ENCODE peak calls at places on chromosome X, in seven cellular contexts. One of them, this sample, is unnamed.
A peak's percentile ranks its signal among the peaks of the same experiment; 100 is the strongest.

GRCh38 chrX:149504226-149504914 is 736 bp downstream of the IDS start:
- DNase-seq in HCT116: no peak
- DNase-seq in NT2/D1: no peak
- DNase-seq in GM12878: no peak
- DNase-seq in K562: peak; percentile 65
- DNase-seq in H1: peak; percentile 49
- DNase-seq in HepG2: no peak
- DNase-seq in this sample: peak; percentile 67

GRCh38 chrX:38571058-38571457 is 9.7 kb downstream of the TSPAN7 start:
- DNase-seq in HCT116: no peak
- DNase-seq in NT2/D1: no peak
- DNase-seq in GM12878: no peak
- DNase-seq in K562: no peak
- DNase-seq in H1: no peak
- DNase-seq in HepG2: no peak
- DNase-seq in this sample: no peak

GRCh38 chrX:108224727-108225455 is 133.3 kb downstream of the ATG4A start:
- DNase-seq in HCT116: peak; percentile 10
- DNase-seq in NT2/D1: peak; percentile 42
- DNase-seq in GM12878: peak; percentile 16
- DNase-seq in K562: peak; percentile 43
- DNase-seq in H1: no peak
- DNase-seq in HepG2: peak; percentile 37
- DNase-seq in this sample: peak; percentile 19

GRCh38 chrX:112734250-112734649 is 54.5 kb upstream of the LHFPL1 start:
- DNase-seq in HCT116: no peak
- DNase-seq in NT2/D1: no peak
- DNase-seq in GM12878: no peak
- DNase-seq in K562: no peak
- DNase-seq in H1: no peak
- DNase-seq in HepG2: no peak
- DNase-seq in this sample: no peak

GRCh38 chrX:30572004-30572403 is 5.6 kb downstream of the TASL start:
- DNase-seq in HCT116: no peak
- DNase-seq in NT2/D1: no peak
- DNase-seq in GM12878: peak; percentile 51
- DNase-seq in K562: no peak
- DNase-seq in H1: no peak
- DNase-seq in HepG2: peak; percentile 18
- DNase-seq in this sample: no peak

GRCh38 chrX:105282077-105282476 is 61.6 kb upstream of the TEX13A start:
- DNase-seq in HCT116: no peak
- DNase-seq in NT2/D1: no peak
- DNase-seq in GM12878: no peak
- DNase-seq in K562: no peak
- DNase-seq in H1: no peak
- DNase-seq in HepG2: no peak
- DNase-seq in this sample: no peak

GRCh38 chrX:26581086-26581485 is 365.1 kb downstream of the MAGEB5 start:
- DNase-seq in HCT116: no peak
- DNase-seq in NT2/D1: no peak
- DNase-seq in GM12878: no peak
- DNase-seq in K562: no peak
- DNase-seq in H1: no peak
- DNase-seq in HepG2: no peak
- DNase-seq in this sample: no peak

GRCh38 chrX:10855845-10856244 is 235.5 kb upstream of the MID1 start:
- DNase-seq in HCT116: no peak
- DNase-seq in NT2/D1: no peak
- DNase-seq in GM12878: no peak
- DNase-seq in K562: no peak
- DNase-seq in H1: no peak
- DNase-seq in HepG2: no peak
- DNase-seq in this sample: no peak

GRCh38 chrX:55109304-55109703 is 20.5 kb downstream of the PAGE2 start:
- DNase-seq in HCT116: no peak
- DNase-seq in NT2/D1: no peak
- DNase-seq in GM12878: no peak
- DNase-seq in K562: no peak
- DNase-seq in H1: no peak
- DNase-seq in HepG2: no peak
- DNase-seq in this sample: no peak

DNA sequence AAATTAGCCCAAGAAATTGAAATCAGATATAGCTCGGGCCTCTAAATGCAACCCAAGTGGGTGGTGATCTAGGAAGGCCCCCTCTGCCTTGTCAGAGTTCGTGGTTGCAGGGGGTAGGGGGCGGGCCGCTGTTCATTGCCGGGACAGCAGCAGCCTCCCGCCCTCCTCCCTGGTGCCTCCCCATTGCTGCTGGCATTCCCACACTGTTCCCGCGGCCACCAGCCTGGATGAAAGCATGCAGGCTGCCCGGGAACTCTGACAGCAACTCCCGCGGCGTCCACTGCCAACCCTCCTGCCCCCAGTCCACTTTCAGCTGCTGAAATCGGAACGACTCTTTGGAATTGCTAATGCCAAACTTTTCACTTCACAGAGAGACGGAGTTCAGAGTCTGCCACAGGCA is 122.0 kb downstream of the BEND2 start:
- DNase-seq in HCT116: no peak
- DNase-seq in NT2/D1: no peak
- DNase-seq in GM12878: no peak
- DNase-seq in K562: no peak
- DNase-seq in H1: no peak
- DNase-seq in HepG2: no peak
- DNase-seq in this sample: no peak
- TF ChIP-seq YY1 in HCT116: no peak
- TF ChIP-seq YY1 in NT2/D1: no peak
- TF ChIP-seq YY1 in GM12878: no peak
- TF ChIP-seq YY1 in K562: no peak
- TF ChIP-seq YY1 in H1: no peak
- TF ChIP-seq YY1 in HepG2: no peak
- TF ChIP-seq YY1 in this sample: no peak

GRCh38 chrX:45714864-45715263 is 514.2 kb upstream of the DIPK2B start:
- DNase-seq in HCT116: peak; percentile 82
- DNase-seq in NT2/D1: no peak
- DNase-seq in GM12878: peak; percentile 7
- DNase-seq in K562: no peak
- DNase-seq in H1: no peak
- DNase-seq in HepG2: no peak
- DNase-seq in this sample: no peak
- TF ChIP-seq YY1 in HCT116: no peak
- TF ChIP-seq YY1 in NT2/D1: no peak
- TF ChIP-seq YY1 in GM12878: no peak
- TF ChIP-seq YY1 in K562: no peak
- TF ChIP-seq YY1 in H1: no peak
- TF ChIP-seq YY1 in HepG2: no peak
- TF ChIP-seq YY1 in this sample: no peak

GRCh38 chrX:71870337-71871098 is 40.1 kb upstream of the NHSL2 start:
- DNase-seq in HCT116: peak; percentile 39
- DNase-seq in NT2/D1: peak; percentile 20
- DNase-seq in GM12878: no peak
- DNase-seq in K562: peak; percentile 26
- DNase-seq in H1: peak; percentile 51
- DNase-seq in HepG2: peak; percentile 27
- DNase-seq in this sample: no peak
- TF ChIP-seq YY1 in HCT116: no peak
- TF ChIP-seq YY1 in NT2/D1: no peak
- TF ChIP-seq YY1 in GM12878: no peak
- TF ChIP-seq YY1 in K562: no peak
- TF ChIP-seq YY1 in H1: no peak
- TF ChIP-seq YY1 in HepG2: no peak
- TF ChIP-seq YY1 in this sample: no peak

DNA sequence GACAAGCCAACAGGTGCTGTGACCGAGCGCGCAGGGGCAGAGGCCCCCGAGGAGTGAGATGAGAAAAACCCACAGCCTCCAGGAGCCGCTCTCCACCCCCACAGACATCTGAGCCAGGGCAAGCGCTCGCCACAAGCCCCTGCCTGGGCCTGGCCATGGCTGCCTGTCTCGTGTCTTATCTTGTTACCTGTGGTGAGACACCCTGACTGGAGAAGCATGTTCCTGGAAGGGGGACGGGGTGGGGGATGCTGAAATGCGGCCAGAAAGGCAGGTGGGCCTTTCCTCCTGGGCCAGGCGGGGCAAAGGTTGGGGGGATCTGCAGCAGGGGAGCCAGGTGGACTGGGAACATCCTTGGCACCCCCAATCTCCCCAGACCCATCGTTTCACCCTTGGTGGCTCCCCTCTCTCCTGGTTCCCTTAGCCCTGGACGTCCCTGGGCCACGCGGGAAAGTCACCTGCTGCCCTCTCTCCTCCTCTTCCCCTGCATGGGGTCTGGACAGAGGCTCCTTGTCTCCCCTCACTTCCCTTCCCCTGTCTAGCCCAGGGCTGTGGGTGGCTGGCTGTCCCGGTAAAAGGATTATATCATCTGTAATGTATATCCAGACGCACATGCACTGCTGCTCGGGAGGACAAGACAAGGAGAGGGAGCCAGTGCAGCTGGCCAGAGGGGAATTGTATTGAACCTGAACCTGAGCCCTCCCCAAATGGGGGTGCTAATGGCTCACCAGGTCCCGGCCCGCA is 8.4 kb upstream of the DUSP9 start:
- DNase-seq in HCT116: no peak
- DNase-seq in NT2/D1: no peak
- DNase-seq in GM12878: no peak
- DNase-seq in K562: no peak
- DNase-seq in H1: no peak
- DNase-seq in HepG2: no peak
- DNase-seq in this sample: peak; percentile 69
- TF ChIP-seq YY1 in HCT116: no peak
- TF ChIP-seq YY1 in NT2/D1: no peak
- TF ChIP-seq YY1 in GM12878: no peak
- TF ChIP-seq YY1 in K562: no peak
- TF ChIP-seq YY1 in H1: no peak
- TF ChIP-seq YY1 in HepG2: no peak
- TF ChIP-seq YY1 in this sample: no peak

DNA sequence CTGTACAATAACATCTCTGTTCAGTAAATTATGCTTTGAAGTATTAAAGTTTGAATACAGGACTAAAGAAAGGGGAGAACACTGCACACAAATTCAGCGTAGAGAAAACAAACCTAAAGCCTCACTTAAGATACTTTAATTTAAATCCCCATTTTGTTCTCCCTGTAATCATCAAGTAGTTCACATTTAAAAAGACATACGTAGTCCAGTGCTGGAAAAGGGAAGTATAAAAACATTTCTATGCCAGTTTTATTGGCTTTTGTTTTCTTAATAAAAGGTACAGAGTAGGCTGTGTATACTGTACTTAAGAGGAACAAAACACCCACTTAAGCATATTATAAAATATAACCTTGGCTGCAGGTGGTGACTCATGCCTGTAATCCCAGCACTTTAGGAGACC is 101.6 kb downstream of the FGF16 start:
- DNase-seq in HCT116: no peak
- DNase-seq in NT2/D1: no peak
- DNase-seq in GM12878: no peak
- DNase-seq in K562: no peak
- DNase-seq in H1: no peak
- DNase-seq in HepG2: no peak
- DNase-seq in this sample: no peak
- TF ChIP-seq YY1 in HCT116: no peak
- TF ChIP-seq YY1 in NT2/D1: no peak
- TF ChIP-seq YY1 in GM12878: no peak
- TF ChIP-seq YY1 in K562: no peak
- TF ChIP-seq YY1 in H1: no peak
- TF ChIP-seq YY1 in HepG2: no peak
- TF ChIP-seq YY1 in this sample: no peak

GRCh38 chrX:154516655-154517100 is 646 bp upstream of the FAM3A start:
- DNase-seq in HCT116: no peak
- DNase-seq in NT2/D1: no peak
- DNase-seq in GM12878: no peak
- DNase-seq in K562: no peak
- DNase-seq in H1: no peak
- DNase-seq in HepG2: no peak
- DNase-seq in this sample: no peak
- TF ChIP-seq YY1 in HCT116: no peak
- TF ChIP-seq YY1 in NT2/D1: no peak
- TF ChIP-seq YY1 in GM12878: no peak
- TF ChIP-seq YY1 in K562: no peak
- TF ChIP-seq YY1 in H1: no peak
- TF ChIP-seq YY1 in HepG2: no peak
- TF ChIP-seq YY1 in this sample: no peak

GRCh38 chrX:70554081-70554480 is 109.4 kb downstream of the DLG3 start:
- DNase-seq in HCT116: no peak
- DNase-seq in NT2/D1: no peak
- DNase-seq in GM12878: no peak
- DNase-seq in K562: peak; percentile 1
- DNase-seq in H1: no peak
- DNase-seq in HepG2: peak; percentile 16
- DNase-seq in this sample: no peak
- TF ChIP-seq YY1 in HCT116: no peak
- TF ChIP-seq YY1 in NT2/D1: no peak
- TF ChIP-seq YY1 in GM12878: no peak
- TF ChIP-seq YY1 in K562: no peak
- TF ChIP-seq YY1 in H1: no peak
- TF ChIP-seq YY1 in HepG2: no peak
- TF ChIP-seq YY1 in this sample: no peak

GRCh38 chrX:49155243-49155899 is 7.2 kb upstream of the MAGIX start:
- DNase-seq in HCT116: peak; percentile 62
- DNase-seq in NT2/D1: peak; percentile 67
- DNase-seq in GM12878: no peak
- DNase-seq in K562: peak; percentile 92
- DNase-seq in H1: peak; percentile 51
- DNase-seq in HepG2: no peak
- DNase-seq in this sample: no peak
- TF ChIP-seq YY1 in HCT116: no peak
- TF ChIP-seq YY1 in NT2/D1: no peak
- TF ChIP-seq YY1 in GM12878: no peak
- TF ChIP-seq YY1 in K562: no peak
- TF ChIP-seq YY1 in H1: no peak
- TF ChIP-seq YY1 in HepG2: no peak
- TF ChIP-seq YY1 in this sample: no peak

GRCh38 chrX:44974462-44974861 is 101.5 kb downstream of the KDM6A start:
- DNase-seq in HCT116: peak; percentile 15
- DNase-seq in NT2/D1: no peak
- DNase-seq in GM12878: no peak
- DNase-seq in K562: no peak
- DNase-seq in H1: no peak
- DNase-seq in HepG2: no peak
- DNase-seq in this sample: no peak
- TF ChIP-seq YY1 in HCT116: no peak
- TF ChIP-seq YY1 in NT2/D1: no peak
- TF ChIP-seq YY1 in GM12878: no peak
- TF ChIP-seq YY1 in K562: no peak
- TF ChIP-seq YY1 in H1: no peak
- TF ChIP-seq YY1 in HepG2: no peak
- TF ChIP-seq YY1 in this sample: no peak